ENCODE peak calls at places on chromosome 4, in eight cellular contexts. X, L, P, M, A, G, Q and W are unnamed samples.

GRCh38 chr4:186132577-186133277 is 28.2 kb downstream of the FAM149A start:
- DNase-seq in P (peak; percentile 24), G (no peak), M (peak; percentile 41), Q (peak; percentile 24), A (peak; percentile 59), X (peak; percentile 77), L (no peak), W (no peak)

GRCh38 chr4:121072080-121072835 is at the start of gene NDNF:
- DNase-seq in M (peak; percentile 77), Q (no peak), P (peak; percentile 31), X (no peak), G (peak; percentile 85), L (no peak), A (peak; percentile 52), W (peak; percentile 76)

GRCh38 chr4:103415801-103416200 is 217.7 kb upstream of the CENPE start:
- DNase-seq in P (no peak), A (no peak), X (no peak), G (no peak), Q (no peak), L (no peak), M (no peak), W (no peak)

GRCh38 chr4:184328022-184328736 is 110.5 kb upstream of the ENPP6 start:
- DNase-seq in A (no peak), X (no peak), Q (no peak), G (peak; percentile 12), M (no peak), P (no peak), L (peak; percentile 45), W (no peak)

GRCh38 chr4:22668301-22668700 is 24.4 kb upstream of the GBA3 start:
- DNase-seq in M (no peak), P (peak; percentile 71), L (no peak), X (peak; percentile 49), G (no peak), Q (no peak), A (no peak), W (no peak)

GRCh38 chr4:105074097-105074496 is 72.6 kb upstream of the TET2 start:
- DNase-seq in X (no peak), M (no peak), P (no peak), A (no peak), L (no peak), Q (no peak), G (no peak), W (no peak)

GRCh38 chr4:189162073-189162789 is 778.4 kb upstream of the FRG1 start:
- DNase-seq in A (peak; percentile 32), Q (no peak), X (no peak), P (no peak), L (no peak), M (no peak), G (no peak), W (no peak)

GRCh38 chr4:153514001-153514526 is 47.9 kb downstream of the TMEM131L start:
- DNase-seq in G (no peak), P (peak; percentile 96), L (no peak), M (no peak), Q (peak; percentile 76), A (no peak), X (peak; percentile 80), W (no peak)

GRCh38 chr4:70452946-70453345 is 19.1 kb upstream of the MUC7 start:
- DNase-seq in A (no peak), P (no peak), X (no peak), M (no peak), L (no peak), G (no peak), Q (no peak), W (no peak)

GRCh38 chr4:26782830-26783202 is 77.8 kb upstream of the STIM2 start:
- DNase-seq in P (peak; percentile 21), A (no peak), M (no peak), Q (no peak), X (no peak), L (no peak), G (no peak), W (no peak)

GRCh38 chr4:125200556-125200955 is 114.2 kb upstream of the FAT4 start:
- DNase-seq in X (no peak), L (no peak), G (no peak), P (no peak), A (no peak), Q (no peak), M (no peak), W (no peak)

GRCh38 chr4:962231-963208 is 10.8 kb downstream of the DGKQ start:
- DNase-seq in L (no peak), P (no peak), G (peak; percentile 74), A (peak; percentile 47), Q (no peak), M (no peak), X (no peak), W (no peak)

GRCh38 chr4:24659241-24659961 is 75.0 kb upstream of the DHX15 start:
- DNase-seq in A (no peak), G (peak; percentile 41), Q (no peak), L (no peak), M (no peak), P (peak; percentile 30), X (no peak), W (no peak)

GRCh38 chr4:7070729-7071511 is 3.1 kb upstream of the GRPEL1 start:
- DNase-seq in L (peak; percentile 80), G (peak; percentile 92), X (peak; percentile 52), A (peak; percentile 95), M (peak; percentile 87), Q (peak; percentile 79), P (peak; percentile 70), W (peak; percentile 90)

GRCh38 chr4:22678851-22679517 is 13.8 kb upstream of the GBA3 start:
- DNase-seq in L (no peak), G (no peak), P (peak; percentile 7), A (no peak), X (no peak), Q (no peak), M (no peak), W (no peak)

GRCh38 chr4:143539670-143540023 is 26.1 kb downstream of the SMARCA5 start:
- DNase-seq in L (no peak), P (no peak), A (no peak), M (no peak), Q (no peak), X (no peak), G (no peak), W (no peak)

GRCh38 chr4:108030332-108030731 is 40.6 kb downstream of the HADH start:
- DNase-seq in P (peak; percentile 67), G (peak; percentile 24), M (peak; percentile 44), A (peak; percentile 55), X (peak; percentile 78), L (no peak), Q (peak; percentile 16), W (no peak)
- TF ChIP-seq CTCF in P (peak; percentile 54), G (no peak), M (peak; percentile 51), A (peak; percentile 34), X (peak; percentile 78), L (no peak), Q (peak; percentile 39), W (peak; percentile 73)

DNA sequence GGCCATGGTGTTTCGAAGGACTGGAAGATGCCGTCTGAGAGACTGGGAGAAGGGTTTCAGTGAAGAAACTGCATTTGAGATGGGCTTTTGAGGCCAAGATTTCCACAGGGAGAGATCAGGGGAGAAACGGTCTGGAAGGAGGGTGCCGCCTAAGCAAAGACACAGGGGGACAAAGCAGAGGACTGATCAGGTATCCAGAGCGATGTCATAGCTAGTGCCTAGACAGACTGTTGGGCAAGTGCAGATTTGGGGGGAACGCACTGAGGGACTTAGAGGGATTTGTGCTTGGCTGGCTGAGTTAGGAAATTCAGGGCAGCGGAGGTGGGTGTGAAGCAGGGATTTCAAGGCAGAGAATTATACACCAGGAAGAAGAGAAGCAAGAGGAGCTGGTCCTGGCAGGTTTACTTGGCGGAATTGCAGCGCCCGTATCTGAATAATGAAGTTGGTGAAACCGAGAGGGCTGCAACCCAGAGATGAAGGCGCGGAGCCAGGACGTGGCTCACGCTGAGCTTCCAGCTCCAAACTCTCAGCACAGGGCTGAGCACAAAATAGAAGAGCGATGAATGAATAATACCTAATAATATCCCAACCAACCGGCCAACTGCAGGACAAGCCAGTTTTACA is 106.9 kb downstream of the MAML3 start:
- DNase-seq in G (no peak), A (peak; percentile 12), M (no peak), P (peak; percentile 70), L (no peak), X (no peak), Q (no peak), W (no peak)
- TF ChIP-seq CTCF in G (no peak), A (no peak), M (no peak), P (no peak), L (no peak), X (no peak), Q (no peak), W (no peak)

GRCh38 chr4:17770845-17771244 is 10.6 kb downstream of the FAM184B start:
- DNase-seq in P (peak; percentile 26), A (no peak), G (no peak), M (no peak), Q (no peak), X (no peak), L (no peak), W (no peak)

GRCh38 chr4:17766826-17767458 is 14.5 kb downstream of the FAM184B start:
- DNase-seq in L (no peak), M (no peak), P (no peak), G (no peak), A (no peak), X (no peak), Q (no peak), W (no peak)

GRCh38 chr4:17771284-17771908 is 10.0 kb downstream of the FAM184B start:
- DNase-seq in L (no peak), X (no peak), M (no peak), A (no peak), Q (no peak), P (no peak), G (no peak), W (no peak)

GRCh38 chr4:17773125-17773698 is 8.2 kb downstream of the FAM184B start:
- DNase-seq in M (no peak), L (no peak), P (no peak), A (no peak), X (no peak), G (no peak), Q (no peak), W (no peak)

GRCh38 chr4:17769406-17770174 is 11.8 kb downstream of the FAM184B start:
- DNase-seq in Q (no peak), X (no peak), M (no peak), G (no peak), A (no peak), L (no peak), P (no peak), W (no peak)
- TF ChIP-seq CTCF in Q (no peak), X (no peak), M (no peak), G (no peak), A (no peak), L (no peak), P (no peak), W (no peak)

DNA sequence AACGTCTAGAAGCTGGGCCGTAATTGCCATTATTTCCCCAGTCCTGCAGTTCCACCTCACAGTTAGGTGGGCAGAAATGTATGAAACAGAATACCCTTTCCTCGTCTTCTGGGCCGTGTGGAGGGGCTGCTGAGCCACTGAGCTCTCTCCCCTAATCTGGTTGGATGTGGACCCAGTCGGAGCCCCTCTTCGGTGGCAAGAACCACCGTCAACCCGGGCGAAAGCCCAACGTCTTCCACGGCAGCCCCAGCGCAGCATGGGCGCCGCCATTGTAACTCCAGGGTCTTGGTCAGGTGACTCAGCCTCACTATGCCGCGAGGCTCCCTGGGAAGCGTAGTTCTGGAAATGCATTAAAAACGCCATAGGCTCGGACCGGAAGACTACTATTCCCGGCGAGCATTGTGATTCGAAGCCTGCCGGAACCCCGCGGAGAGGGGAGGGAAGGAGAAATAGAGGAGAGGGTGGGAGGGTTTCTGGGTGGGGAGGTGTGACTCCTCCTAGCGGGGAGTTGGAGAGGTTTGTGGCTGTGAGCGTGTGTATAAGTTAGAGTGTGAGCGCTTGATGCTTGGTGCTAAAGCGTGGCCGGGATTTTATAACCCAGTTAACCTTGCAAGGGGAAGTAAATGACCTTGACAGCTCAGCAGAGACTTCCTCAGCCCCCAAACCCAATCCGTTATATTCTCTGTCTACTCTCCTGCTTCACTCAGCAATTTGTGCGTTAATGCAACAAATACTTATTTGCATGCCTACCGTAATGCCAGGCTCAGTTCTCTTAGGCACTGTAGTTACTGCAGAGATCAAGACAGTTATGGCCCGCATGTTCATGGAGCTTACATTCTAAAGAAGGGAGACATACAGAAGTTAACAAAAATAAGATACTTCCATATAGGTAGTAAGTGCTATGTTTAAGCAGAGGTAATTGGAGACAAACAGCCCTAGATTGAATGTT is at the start of gene GATB:
- DNase-seq in P (peak; percentile 97), L (peak; percentile 76), X (peak; percentile 98), M (peak; percentile 87), Q (peak; percentile 96), G (peak; percentile 96), A (peak; percentile 97), W (peak; percentile 94)
- TF ChIP-seq CTCF in P (peak; percentile 65), L (no peak), X (peak; percentile 69), M (peak; percentile 52), Q (peak; percentile 53), G (peak; percentile 37), A (no peak), W (peak; percentile 79)